ENCODE peak calls at places on chromosomes 12 and 14, in four cellular contexts. One of them, this sample, is unnamed.

GRCh38 chr12:130147875-130148596 is 14.2 kb upstream of the FZD10 start:
- DNase-seq in ovary: no peak
- DNase-seq in GM10248: no peak
- DNase-seq in right atrium auricular region: no peak
- DNase-seq in this sample: peak; percentile 58

GRCh38 chr14:54253195-54253947 is 143.4 kb upstream of the CDKN3 start:
- DNase-seq in ovary: no peak
- DNase-seq in GM10248: peak; percentile 17
- DNase-seq in right atrium auricular region: no peak
- DNase-seq in this sample: peak; percentile 92

GRCh38 chr12:103975368-103975767 is 9.7 kb downstream of the TDG start:
- DNase-seq in ovary: no peak
- DNase-seq in GM10248: no peak
- DNase-seq in right atrium auricular region: no peak
- DNase-seq in this sample: no peak

GRCh38 chr12:99765469-99766114 is 118.0 kb downstream of the GARIN6 start:
- DNase-seq in ovary: no peak
- DNase-seq in GM10248: no peak
- DNase-seq in right atrium auricular region: no peak
- DNase-seq in this sample: no peak

GRCh38 chr14:85934123-85934885 is 404.4 kb downstream of the FLRT2 start:
- DNase-seq in ovary: no peak
- DNase-seq in GM10248: peak; percentile 29
- DNase-seq in right atrium auricular region: no peak
- DNase-seq in this sample: peak; percentile 49

GRCh38 chr12:55728932-55729591 is at the start of gene CD63:
- DNase-seq in ovary: peak; percentile 95
- DNase-seq in GM10248: peak; percentile 95
- DNase-seq in right atrium auricular region: peak; percentile 92
- DNase-seq in this sample: peak; percentile 81

GRCh38 chr14:100819829-100820475 is 6.0 kb upstream of the MEG3 start:
- DNase-seq in ovary: no peak
- DNase-seq in GM10248: no peak
- DNase-seq in right atrium auricular region: no peak
- DNase-seq in this sample: no peak

GRCh38 chr14:80223696-80224465 is 12.6 kb upstream of the DIO2 start:
- DNase-seq in ovary: no peak
- DNase-seq in GM10248: no peak
- DNase-seq in right atrium auricular region: no peak
- DNase-seq in this sample: no peak

GRCh38 chr12:22672951-22673350 is 48.0 kb downstream of the ETNK1 start:
- DNase-seq in ovary: no peak
- DNase-seq in GM10248: no peak
- DNase-seq in right atrium auricular region: no peak
- DNase-seq in this sample: peak; percentile 14

GRCh38 chr14:25231006-25231405 is 181.1 kb upstream of the STXBP6 start:
- DNase-seq in ovary: no peak
- DNase-seq in GM10248: no peak
- DNase-seq in right atrium auricular region: no peak
- DNase-seq in this sample: no peak

GRCh38 chr12:49232940-49233841 is 31.7 kb upstream of the TUBA1C start:
- DNase-seq in ovary: peak; percentile 75
- DNase-seq in GM10248: no peak
- DNase-seq in right atrium auricular region: peak; percentile 74
- DNase-seq in this sample: no peak
- TF ChIP-seq CTCF in ovary: peak; percentile 26
- TF ChIP-seq CTCF in GM10248: no peak
- TF ChIP-seq CTCF in right atrium auricular region: no peak
- TF ChIP-seq CTCF in this sample: no peak

GRCh38 chr14:70809238-70810214 is at the start of gene MAP3K9:
- DNase-seq in ovary: peak; percentile 91
- DNase-seq in GM10248: peak; percentile 97
- DNase-seq in right atrium auricular region: peak; percentile 71
- DNase-seq in this sample: peak; percentile 99
- TF ChIP-seq CTCF in ovary: peak; percentile 17
- TF ChIP-seq CTCF in GM10248: no peak
- TF ChIP-seq CTCF in right atrium auricular region: no peak
- TF ChIP-seq CTCF in this sample: no peak

DNA sequence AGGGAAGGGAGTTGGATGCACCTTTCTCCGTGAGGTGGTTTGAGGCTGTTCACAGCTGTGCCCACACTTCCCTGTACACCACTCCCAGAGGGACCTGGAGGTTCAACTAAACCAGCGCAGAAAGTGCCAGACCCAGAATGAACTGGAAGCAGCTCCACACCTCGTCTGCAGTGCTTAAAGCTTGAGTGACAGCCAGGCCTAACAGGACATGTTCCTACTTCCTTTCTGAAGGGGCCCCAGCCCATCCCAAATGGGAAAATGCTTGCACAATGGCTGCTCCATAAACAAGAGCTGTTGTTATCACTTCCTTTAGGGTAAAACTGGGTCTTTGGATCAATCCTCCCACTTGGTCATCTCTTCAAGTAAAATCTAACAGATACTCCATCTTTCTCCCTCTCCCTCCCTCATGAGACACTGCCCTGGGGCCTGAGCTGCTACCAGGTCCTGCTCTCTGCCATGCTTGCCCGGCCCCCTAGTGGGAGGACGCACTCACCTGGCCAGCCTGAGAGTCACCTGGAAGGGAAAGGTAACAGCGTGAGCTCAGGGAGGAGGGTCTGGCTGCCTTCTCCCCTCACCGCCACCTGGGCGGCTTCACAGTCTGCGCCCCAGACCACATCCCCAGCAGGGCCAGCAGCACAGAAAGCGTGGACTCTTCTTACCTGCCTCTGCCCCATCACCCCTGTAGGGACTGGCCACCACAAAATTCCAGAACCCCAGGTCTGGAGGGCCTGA is 33.5 kb downstream of the ISCA2 start:
- DNase-seq in ovary: no peak
- DNase-seq in GM10248: no peak
- DNase-seq in right atrium auricular region: no peak
- DNase-seq in this sample: no peak
- TF ChIP-seq CTCF in ovary: no peak
- TF ChIP-seq CTCF in GM10248: no peak
- TF ChIP-seq CTCF in right atrium auricular region: no peak
- TF ChIP-seq CTCF in this sample: no peak

GRCh38 chr12:132217800-132218518 is 73.7 kb downstream of the NOC4L start:
- DNase-seq in ovary: no peak
- DNase-seq in GM10248: no peak
- DNase-seq in right atrium auricular region: no peak
- DNase-seq in this sample: no peak

GRCh38 chr12:132219323-132219722 is 75.1 kb downstream of the NOC4L start:
- DNase-seq in ovary: no peak
- DNase-seq in GM10248: no peak
- DNase-seq in right atrium auricular region: no peak
- DNase-seq in this sample: no peak

GRCh38 chr12:132218519-132218860 is 74.2 kb downstream of the NOC4L start:
- DNase-seq in ovary: no peak
- DNase-seq in GM10248: no peak
- DNase-seq in right atrium auricular region: no peak
- DNase-seq in this sample: no peak

GRCh38 chr12:132217371-132217770 is 73.1 kb downstream of the NOC4L start:
- DNase-seq in ovary: no peak
- DNase-seq in GM10248: no peak
- DNase-seq in right atrium auricular region: no peak
- DNase-seq in this sample: no peak

DNA sequence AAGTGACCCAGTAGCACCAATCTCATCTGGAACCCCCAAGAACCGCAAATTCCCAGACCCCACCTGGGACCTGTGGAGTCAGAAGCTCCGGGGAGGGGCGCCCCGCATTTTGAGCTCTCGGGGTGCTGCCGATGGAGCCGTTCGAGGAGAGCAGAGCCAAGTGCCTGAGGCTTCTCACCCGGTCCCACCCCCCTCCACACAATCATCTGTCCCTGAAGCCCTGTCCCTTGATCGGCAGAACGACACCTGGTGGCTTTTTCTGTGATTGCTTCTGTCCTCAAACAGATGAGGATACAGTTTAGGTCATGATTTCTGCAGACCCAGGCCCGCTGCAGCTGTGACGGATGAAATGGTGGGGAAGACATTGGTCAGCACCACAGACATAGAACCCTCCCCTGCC is 74.7 kb downstream of the NOC4L start:
- DNase-seq in ovary: no peak
- DNase-seq in GM10248: peak; percentile 48
- DNase-seq in right atrium auricular region: no peak
- DNase-seq in this sample: peak; percentile 35
- TF ChIP-seq CTCF in ovary: no peak
- TF ChIP-seq CTCF in GM10248: peak; percentile 29
- TF ChIP-seq CTCF in right atrium auricular region: no peak
- TF ChIP-seq CTCF in this sample: no peak

DNA sequence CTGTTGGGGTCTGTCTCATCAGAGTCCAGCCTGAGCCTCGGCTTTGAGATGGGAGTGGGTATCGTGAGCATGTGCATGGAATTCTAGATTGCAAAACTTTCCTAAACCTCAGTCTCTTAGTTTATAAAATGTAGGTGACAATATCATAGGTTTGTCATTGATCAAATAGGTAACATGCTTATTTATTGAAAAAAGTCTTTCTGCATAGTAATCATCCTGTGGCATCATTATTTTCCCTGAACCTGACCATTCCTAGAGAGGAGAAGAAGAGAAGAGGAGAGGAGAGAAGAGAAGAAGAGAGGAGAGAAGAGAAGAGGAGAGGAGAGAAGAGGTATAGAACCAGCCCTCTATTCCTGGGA is 4.1 kb downstream of the SMIM41 start:
- DNase-seq in ovary: no peak
- DNase-seq in GM10248: no peak
- DNase-seq in right atrium auricular region: no peak
- DNase-seq in this sample: no peak
- TF ChIP-seq CTCF in ovary: no peak
- TF ChIP-seq CTCF in GM10248: peak; percentile 7
- TF ChIP-seq CTCF in right atrium auricular region: no peak
- TF ChIP-seq CTCF in this sample: no peak

DNA sequence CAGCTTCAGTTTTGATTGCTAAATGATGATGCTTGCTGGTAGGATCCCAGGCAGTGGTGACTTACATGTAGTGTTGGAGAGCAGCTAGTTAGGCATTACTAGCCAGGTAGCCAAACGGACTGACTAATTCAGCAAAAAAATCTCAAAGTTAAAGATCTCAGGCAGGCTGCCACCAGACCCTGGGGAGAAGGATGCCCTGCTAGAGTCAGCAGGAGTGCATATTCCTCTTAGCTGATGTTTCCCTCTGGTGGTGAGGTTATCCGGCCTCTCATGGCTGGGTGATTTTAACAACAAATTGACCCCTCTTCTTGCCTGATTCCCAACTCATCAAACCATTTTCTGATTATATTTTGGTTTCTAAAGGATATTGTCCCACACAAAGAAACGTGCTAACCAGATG is 2.8 kb downstream of the EFS start:
- DNase-seq in ovary: no peak
- DNase-seq in GM10248: no peak
- DNase-seq in right atrium auricular region: no peak
- DNase-seq in this sample: no peak
- TF ChIP-seq CTCF in ovary: no peak
- TF ChIP-seq CTCF in GM10248: no peak
- TF ChIP-seq CTCF in right atrium auricular region: no peak
- TF ChIP-seq CTCF in this sample: no peak

DNA sequence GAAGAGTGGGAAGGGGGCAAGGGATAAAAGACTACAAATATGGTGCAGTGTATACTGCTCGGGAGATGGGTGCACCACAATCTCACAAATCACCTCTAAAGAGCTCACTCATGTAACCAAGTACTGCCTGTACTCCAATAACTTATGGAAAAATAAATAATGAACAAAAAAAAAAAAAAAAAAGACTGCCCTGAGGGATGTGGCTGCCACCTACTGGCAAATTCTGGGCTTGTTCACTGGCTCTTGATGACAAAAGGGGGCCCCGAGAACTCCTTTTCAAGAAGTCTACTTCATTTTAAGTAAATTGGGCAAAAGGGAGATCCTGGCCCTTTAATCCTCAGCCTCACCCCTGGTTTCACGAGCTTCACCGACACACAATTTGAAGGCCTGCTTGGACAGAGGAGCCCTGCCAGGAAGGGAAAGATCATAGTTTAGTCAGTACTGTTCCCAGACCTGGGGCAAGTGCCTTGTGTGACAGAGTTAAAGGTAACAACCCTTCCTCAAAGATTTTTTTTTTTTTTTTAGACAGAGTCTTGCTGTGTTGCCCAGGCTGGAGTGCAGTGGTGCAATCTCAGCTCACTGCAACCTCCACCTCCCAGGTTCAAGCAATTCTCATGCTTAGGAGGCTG is 26.1 kb upstream of the STAC3 start:
- DNase-seq in ovary: no peak
- DNase-seq in GM10248: no peak
- DNase-seq in right atrium auricular region: no peak
- DNase-seq in this sample: peak; percentile 13
- TF ChIP-seq CTCF in ovary: no peak
- TF ChIP-seq CTCF in GM10248: no peak
- TF ChIP-seq CTCF in right atrium auricular region: peak; percentile 15
- TF ChIP-seq CTCF in this sample: peak; percentile 24

GRCh38 chr12:96698965-96699364 is 208.1 kb upstream of the NEDD1 start:
- DNase-seq in ovary: no peak
- DNase-seq in GM10248: no peak
- DNase-seq in right atrium auricular region: no peak
- DNase-seq in this sample: no peak

GRCh38 chr12:96698521-96698920 is 208.5 kb upstream of the NEDD1 start:
- DNase-seq in ovary: no peak
- DNase-seq in GM10248: no peak
- DNase-seq in right atrium auricular region: no peak
- DNase-seq in this sample: peak; percentile 20
- TF ChIP-seq CTCF in ovary: no peak
- TF ChIP-seq CTCF in GM10248: no peak
- TF ChIP-seq CTCF in right atrium auricular region: no peak
- TF ChIP-seq CTCF in this sample: no peak

GRCh38 chr14:75060420-75060819 is 3.4 kb downstream of the ACYP1 start:
- DNase-seq in ovary: no peak
- DNase-seq in GM10248: no peak
- DNase-seq in right atrium auricular region: no peak
- DNase-seq in this sample: no peak
- TF ChIP-seq CTCF in ovary: no peak
- TF ChIP-seq CTCF in GM10248: no peak
- TF ChIP-seq CTCF in right atrium auricular region: no peak
- TF ChIP-seq CTCF in this sample: no peak